ENCODE peak calls at places on chromosome 20, in four cellular contexts. E is CD4-positive, CD25-positive, alpha-beta regulatory T cell; K is A549; F is NT2/D1. S is an unnamed sample. For H3K9me3, the result is how much of the 10 kb centered on the place peaks cover.

GRCh38 chr20:10412591-10413408 is 21.2 kb downstream of the MKKS start:
- DNase-seq in F (no peak), K (peak), E (no peak), S (no peak)

GRCh38 chr20:20931024-20931423 is 175.1 kb downstream of the LINC00237 start:
- DNase-seq in E (no peak), F (no peak), K (no peak), S (no peak)

GRCh38 chr20:1844723-1845523 is 50.3 kb upstream of the SIRPA start:
- DNase-seq in E (no peak), K (no peak), F (no peak), S (no peak)

GRCh38 chr20:45934046-45934586 is 367 bp upstream of the PCIF1 start:
- DNase-seq in F (no peak), K (peak), E (no peak), S (no peak)

GRCh38 chr20:17759449-17759848 is 59.7 kb downstream of the BANF2 start:
- DNase-seq in F (no peak), E (no peak), K (no peak), S (no peak)

GRCh38 chr20:37414636-37415035 is 68.7 kb downstream of the SRC start:
- DNase-seq in E (no peak), F (no peak), K (no peak), S (no peak)

GRCh38 chr20:11454966-11455799 is 462.5 kb upstream of the BTBD3 start:
- DNase-seq in F (no peak), K (peak), E (no peak), S (no peak)

GRCh38 chr20:63934271-63935068 is 21.7 kb downstream of the UCKL1 start:
- DNase-seq in F (no peak), E (no peak), K (no peak), S (no peak)

GRCh38 chr20:40763646-40764295 is 74.7 kb upstream of the MAFB start:
- DNase-seq in E (no peak), K (no peak), F (no peak), S (no peak)
- H3K9me3 ChIP-seq in E (under half), K (under half), F (under half), S (under half)

DNA sequence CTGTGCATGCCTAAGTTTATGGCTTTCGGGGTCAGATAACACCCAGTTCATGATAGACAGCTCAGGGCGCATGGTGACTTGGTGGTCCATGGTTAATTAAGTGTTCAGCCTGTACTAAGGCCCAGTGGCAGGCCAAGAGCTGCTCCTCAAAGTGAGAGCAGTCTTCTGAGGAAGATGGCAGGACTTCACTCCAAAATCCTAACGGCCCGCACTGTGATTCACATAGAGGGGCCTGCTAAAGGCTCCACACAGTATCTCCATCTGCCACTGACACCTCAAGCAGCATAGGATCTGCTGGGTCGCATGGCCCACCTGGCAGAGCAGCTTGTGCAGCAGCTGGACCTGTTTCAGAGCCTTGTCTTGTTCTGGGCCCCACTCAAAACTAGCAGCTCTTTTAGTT is 10.6 kb upstream of the CST7 start:
- DNase-seq in K (no peak), F (no peak), E (no peak), S (no peak)
- H3K9me3 ChIP-seq in K (under half), F (under half), E (under half), S (under half)

DNA sequence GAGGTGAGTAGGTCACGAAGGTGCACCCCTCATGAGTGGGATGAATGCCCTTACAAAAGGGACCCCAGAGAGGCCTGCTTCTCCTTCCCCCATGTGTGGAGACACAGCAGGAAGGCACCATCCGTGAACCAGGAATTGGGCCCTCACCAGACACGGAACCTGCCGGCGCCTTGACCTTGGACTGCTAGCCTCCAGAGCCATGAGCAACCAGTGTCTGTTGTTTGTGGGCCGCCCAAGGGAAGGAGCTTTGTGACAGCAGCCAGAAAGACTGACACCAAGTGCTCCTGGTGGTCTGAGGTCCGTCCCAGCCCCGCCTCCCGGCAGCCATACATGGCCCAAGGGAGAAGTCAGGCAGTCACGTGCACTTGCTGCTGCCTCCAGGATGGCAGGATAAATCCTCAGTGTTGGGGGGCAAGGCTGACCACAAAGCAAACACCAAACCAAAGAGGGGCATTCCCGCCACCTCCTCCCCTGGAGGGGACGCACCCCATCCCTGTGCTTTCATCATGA is 29.3 kb downstream of the CDH4 start:
- DNase-seq in F (no peak), K (no peak), E (no peak), S (no peak)
- H3K9me3 ChIP-seq in F (under half), K (under half), E (under half), S (under half)

GRCh38 chr20:58531063-58531462 is 15.9 kb upstream of the APCDD1L start:
- DNase-seq in K (no peak), E (no peak), F (no peak), S (no peak)
- H3K9me3 ChIP-seq in K (half or more), E (under half), F (half or more), S (under half)

DNA sequence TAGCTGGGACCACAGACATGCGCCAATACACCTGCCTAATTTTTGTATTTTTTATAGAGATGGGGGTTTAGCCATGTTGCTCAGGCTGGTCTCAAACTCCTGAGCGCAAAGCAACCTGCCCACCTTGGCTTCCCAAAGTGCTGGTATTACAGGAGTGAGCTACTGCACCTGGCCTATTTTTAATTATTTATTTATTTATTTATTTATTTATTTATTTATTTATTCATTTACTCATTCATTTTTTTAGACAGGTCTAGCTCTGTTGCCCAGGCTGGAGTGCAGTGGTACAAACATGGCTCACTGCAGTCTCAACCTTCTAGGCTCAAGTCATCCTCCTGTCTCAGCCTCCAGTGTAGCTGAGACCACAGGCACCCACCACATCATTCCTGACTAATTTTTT is 434.3 kb downstream of the DOK5 start:
- DNase-seq in K (no peak), F (no peak), E (no peak), S (no peak)
- H3K9me3 ChIP-seq in K (under half), F (under half), E (under half), S (under half)

GRCh38 chr20:49646126-49646525 is 67.6 kb downstream of the B4GALT5 start:
- DNase-seq in E (no peak), F (no peak), K (no peak), S (no peak)

GRCh38 chr20:49647509-49647908 is 66.2 kb downstream of the B4GALT5 start:
- DNase-seq in K (peak), F (no peak), E (no peak), S (no peak)

GRCh38 chr20:49653925-49654324 is 59.8 kb downstream of the B4GALT5 start:
- DNase-seq in F (no peak), E (no peak), K (no peak), S (no peak)

GRCh38 chr20:49646528-49646927 is 67.2 kb downstream of the B4GALT5 start:
- DNase-seq in K (no peak), F (no peak), E (no peak), S (no peak)

DNA sequence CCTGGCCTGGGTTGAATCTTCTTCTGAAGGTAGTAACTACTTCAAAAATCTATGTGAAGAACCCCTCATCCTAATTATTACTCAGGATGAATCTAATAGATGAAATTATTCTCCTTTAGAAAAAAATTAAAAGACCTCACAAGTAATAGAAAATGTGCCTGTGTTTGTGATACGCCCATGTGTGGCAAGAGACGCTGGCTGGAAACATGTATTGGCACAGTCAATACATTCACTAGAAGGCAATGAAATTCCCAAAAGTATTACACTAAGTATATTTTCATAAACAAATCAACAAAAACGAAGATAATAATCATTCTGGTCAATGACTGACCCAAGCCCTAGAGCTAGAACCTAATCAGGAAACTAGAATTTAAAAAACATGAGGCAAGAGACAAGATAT is 64.0 kb downstream of the B4GALT5 start:
- DNase-seq in E (no peak), K (no peak), F (no peak), S (no peak)
- H3K9me3 ChIP-seq in E (under half), K (under half), F (under half), S (under half)

S was measured in CD4-positive, alpha-beta memory T cell.